ENCODE peak calls at places on chromosomes 2 and 18, in seven cellular contexts. U is prostate gland, J is stomach, C is HCT116, Z is sigmoid colon, V is H1, W is spleen. G is an unnamed sample. For H3K4me1, the result is how much of the 10 kb centered on the place peaks cover.

GRCh38 chr2:7745369-7745768 is 828.2 kb downstream of the RNF144A start:
- DNase-seq in U (peak), J (no peak), C (no peak), Z (no peak), V (no peak), W (no peak), G (peak)

GRCh38 chr2:191935247-191935646 is 88.4 kb upstream of the CAVIN2 start:
- DNase-seq in U (no peak), J (no peak), C (no peak), Z (no peak), V (no peak), W (no peak), G (no peak)

GRCh38 chr2:29317801-29318485 is 202.7 kb downstream of the CLIP4 start:
- DNase-seq in U (no peak), J (no peak), C (no peak), Z (no peak), V (no peak), W (no peak), G (no peak)

GRCh38 chr2:180124273-180124881 is 117.3 kb upstream of the CWC22 start:
- DNase-seq in U (peak), J (no peak), C (peak), Z (no peak), V (no peak), W (no peak), G (no peak)

GRCh38 chr2:112680666-112681101 is 34.9 kb downstream of the SLC20A1 start:
- DNase-seq in U (peak), J (no peak), C (no peak), Z (no peak), V (no peak), W (no peak), G (no peak)

GRCh38 chr2:136060401-136060940 is 57.5 kb downstream of the CXCR4 start:
- DNase-seq in U (no peak), J (no peak), C (no peak), Z (no peak), V (no peak), W (no peak), G (no peak)

GRCh38 chr2:129767987-129768386 is 211.5 kb upstream of the RAB6C start:
- DNase-seq in U (no peak), J (no peak), C (no peak), Z (no peak), V (no peak), W (no peak), G (no peak)

GRCh38 chr2:8631465-8632005 is 50.3 kb upstream of the ID2 start:
- DNase-seq in U (no peak), J (no peak), C (no peak), Z (no peak), V (no peak), W (peak), G (no peak)

GRCh38 chr18:78788161-78788560 is 191.5 kb upstream of the SALL3 start:
- DNase-seq in U (no peak), J (no peak), C (no peak), Z (peak), V (no peak), W (peak), G (no peak)

GRCh38 chr2:219968685-219969345 is 341.4 kb downstream of the SLC4A3 start:
- DNase-seq in U (no peak), J (no peak), C (peak), Z (no peak), V (no peak), W (no peak), G (peak)

GRCh38 chr2:227881866-227882517 is 10.6 kb downstream of the DAW1 start:
- DNase-seq in U (no peak), J (no peak), C (no peak), Z (no peak), V (no peak), W (no peak), G (no peak)

GRCh38 chr2:106596844-106597243 is 109.7 kb downstream of the CD8B2 start:
- DNase-seq in U (no peak), J (no peak), C (no peak), Z (no peak), V (no peak), W (no peak), G (no peak)

GRCh38 chr2:141348481-141348880 is 782.3 kb downstream of the LRP1B start:
- DNase-seq in U (no peak), J (no peak), C (no peak), Z (no peak), V (no peak), W (no peak), G (no peak)

GRCh38 chr2:239539776-239540100 is 138.9 kb upstream of the HDAC4 start:
- DNase-seq in U (no peak), J (no peak), C (no peak), Z (peak), V (no peak), W (peak), G (peak)
- H3K4me1 ChIP-seq in U (under half), J (under half), C (under half), Z (under half), V (under half), W (under half), G (under half)

DNA sequence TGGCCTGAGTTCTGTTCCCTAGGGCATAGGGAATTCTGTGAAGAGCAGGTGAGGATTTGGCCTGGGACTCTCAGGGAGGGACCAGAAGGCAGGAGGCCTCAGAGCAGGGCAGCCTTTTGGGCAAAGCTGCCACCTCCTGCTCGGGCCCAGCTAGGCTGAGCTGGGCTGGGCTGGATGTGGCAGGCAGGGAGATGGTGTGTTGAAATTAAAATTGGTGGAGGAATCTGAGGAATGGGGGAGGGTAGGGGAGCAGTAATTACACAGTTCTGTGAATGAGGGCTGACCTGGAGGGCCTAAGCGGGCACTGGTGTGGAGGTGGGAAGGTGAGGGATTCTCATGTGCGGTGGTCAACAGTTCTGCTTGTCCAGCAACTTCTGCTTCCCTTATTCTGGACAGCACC is 22.0 kb upstream of the ASPRV1 start:
- DNase-seq in U (no peak), J (no peak), C (no peak), Z (no peak), V (no peak), W (peak), G (no peak)
- TF ChIP-seq POLR2AphosphoS5 in U (no peak), J (no peak), C (no peak), Z (no peak), V (no peak), W (peak), G (no peak)

GRCh38 chr18:45165871-45166270 is 449.4 kb upstream of the SLC14A2 start:
- DNase-seq in U (no peak), J (no peak), C (no peak), Z (no peak), V (no peak), W (no peak), G (no peak)
- H3K4me1 ChIP-seq in U (under half), J (under half), C (under half), Z (under half), V (under half), W (under half), G (under half)

GRCh38 chr18:61893971-61894750 is 1.4 kb upstream of the RNF152 start:
- DNase-seq in U (peak), J (peak), C (peak), Z (peak), V (peak), W (peak), G (peak)
- TF ChIP-seq POLR2AphosphoS5 in U (peak), J (peak), C (no peak), Z (no peak), V (no peak), W (peak), G (no peak)

DNA sequence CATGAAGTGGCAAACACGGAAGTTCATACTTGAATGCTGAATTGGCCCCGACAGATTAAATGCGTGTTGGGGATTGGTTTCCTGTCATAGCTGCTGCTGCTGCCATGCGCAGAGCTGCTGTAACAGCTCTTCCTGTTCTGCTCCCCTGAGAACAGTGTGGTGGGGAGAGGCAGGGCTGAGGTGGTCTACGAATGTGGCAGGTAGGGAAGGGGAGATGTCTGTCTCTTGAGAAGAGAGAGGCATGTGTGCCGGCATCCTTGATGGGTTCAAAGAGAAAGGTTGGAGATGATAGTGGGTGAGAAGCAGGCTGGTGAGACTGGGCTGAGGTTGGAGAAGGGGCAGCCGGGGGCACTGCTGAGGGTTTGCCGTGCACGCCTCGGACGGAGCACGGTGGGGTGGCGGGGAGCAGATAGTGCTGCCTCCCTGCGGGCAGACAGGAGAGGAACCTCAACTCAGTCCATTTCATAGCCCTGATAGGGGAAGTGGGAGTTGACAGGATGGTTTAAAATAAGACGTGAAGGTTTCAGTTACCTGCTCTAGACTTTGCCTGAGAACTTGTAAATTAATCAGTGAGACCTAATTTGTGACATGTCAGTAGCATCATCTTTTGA is 46.1 kb downstream of the TMEM185B start:
- DNase-seq in U (peak), J (peak), C (no peak), Z (no peak), V (no peak), W (peak), G (peak)
- H3K4me1 ChIP-seq in U (under half), J (under half), C (under half), Z (under half), V (under half), W (under half), G (under half)

DNA sequence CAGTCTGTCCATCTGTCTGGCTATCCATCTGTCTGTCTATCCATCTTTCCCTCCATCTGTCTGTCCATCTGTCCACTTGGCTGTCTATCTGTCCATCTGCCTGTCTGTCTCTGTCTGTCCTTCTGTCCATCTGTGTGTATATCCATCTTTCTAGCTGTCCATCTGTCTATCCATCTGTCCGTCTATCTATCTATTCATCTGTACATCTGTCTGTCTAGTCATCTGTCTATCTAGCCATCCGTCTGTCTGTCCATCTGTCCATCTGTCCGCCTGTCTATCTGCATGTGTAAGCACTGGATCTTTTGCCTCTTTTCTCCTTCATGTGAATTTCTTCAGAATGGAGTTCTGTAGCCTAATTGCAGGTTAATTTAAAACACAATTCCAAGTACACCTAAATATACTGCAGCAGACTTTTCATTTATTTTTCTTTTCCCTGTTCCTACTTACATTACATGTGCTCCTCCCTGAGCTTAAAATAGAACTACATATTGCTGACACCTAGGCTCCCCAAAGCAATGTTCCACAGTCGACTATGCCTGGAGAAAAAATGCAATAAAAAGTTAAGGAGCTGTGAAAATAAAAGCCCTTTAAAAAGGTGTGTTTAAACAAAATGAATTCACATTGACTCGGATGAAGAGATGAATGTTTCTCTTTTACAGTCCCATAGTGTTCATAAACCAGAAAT is 37.5 kb upstream of the TXNDC2 start:
- DNase-seq in U (no peak), J (no peak), C (no peak), Z (no peak), V (no peak), W (no peak), G (no peak)
- TF ChIP-seq POLR2AphosphoS5 in U (no peak), J (no peak), C (no peak), Z (no peak), V (no peak), W (no peak), G (no peak)

DNA sequence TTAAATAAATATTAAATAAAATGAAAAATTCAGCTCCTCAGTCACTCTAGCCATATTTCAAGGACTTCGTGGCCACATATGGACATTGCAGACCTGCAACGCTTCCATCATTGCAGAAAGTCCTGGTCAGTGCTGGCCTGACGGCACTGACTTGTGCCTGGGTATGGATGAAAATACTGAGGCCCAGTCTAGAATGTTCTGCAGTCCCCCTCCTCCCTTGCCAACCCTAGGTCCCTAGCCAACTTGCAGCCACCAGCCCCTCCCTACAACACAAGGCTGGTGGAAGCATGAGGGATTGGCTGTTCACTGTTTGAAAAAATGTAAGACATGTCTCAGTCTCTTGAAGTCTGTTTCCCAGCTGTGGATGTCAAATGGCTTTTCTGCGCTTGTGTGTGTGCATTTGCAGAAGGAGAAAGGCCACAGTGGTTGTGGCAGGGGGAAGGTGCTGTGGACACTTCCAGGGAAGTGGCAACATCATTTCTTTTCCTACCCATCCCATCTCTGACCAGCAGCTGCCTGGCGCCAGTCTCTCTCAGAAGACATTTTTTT is 9.9 kb downstream of the IGFBP5 start:
- DNase-seq in U (no peak), J (no peak), C (no peak), Z (peak), V (no peak), W (no peak), G (no peak)
- H3K4me1 ChIP-seq in U (under half), J (half or more), C (under half), Z (half or more), V (under half), W (under half), G (under half)

GRCh38 chr2:188292446-188293239 is 969 bp downstream of the GULP1 start:
- DNase-seq in U (peak), J (peak), C (peak), Z (peak), V (no peak), W (peak), G (peak)
- TF ChIP-seq POLR2AphosphoS5 in U (peak), J (peak), C (peak), Z (peak), V (peak), W (peak), G (peak)

DNA sequence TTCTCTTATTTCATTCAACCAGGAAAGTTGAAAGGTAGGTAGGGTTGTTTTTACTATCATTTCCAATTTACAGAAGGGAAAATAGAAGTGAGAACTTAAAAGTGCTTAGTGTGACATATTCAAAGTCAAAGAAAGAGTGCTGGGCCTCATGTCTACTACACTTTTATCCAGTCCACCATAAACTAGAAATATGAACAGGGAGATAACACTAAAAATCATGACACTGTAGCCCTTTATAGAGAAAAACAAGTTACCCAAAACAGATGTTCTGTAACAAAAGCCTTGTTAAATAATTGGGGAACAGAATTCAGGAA is 20.4 kb downstream of the SLC40A1 start:
- DNase-seq in U (no peak), J (no peak), C (no peak), Z (no peak), V (no peak), W (no peak), G (no peak)
- H3K4me1 ChIP-seq in U (under half), J (under half), C (under half), Z (under half), V (under half), W (under half), G (under half)

GRCh38 chr2:95699201-95699600 is 107.4 kb downstream of the TRIM43 start:
- DNase-seq in U (no peak), J (no peak), C (no peak), Z (no peak), V (no peak), W (no peak), G (no peak)

GRCh38 chr2:95698166-95698565 is 106.4 kb downstream of the TRIM43 start:
- DNase-seq in U (no peak), J (no peak), C (no peak), Z (no peak), V (no peak), W (no peak), G (no peak)

GRCh38 chr2:95700554-95700953 is 108.8 kb downstream of the TRIM43 start:
- DNase-seq in U (no peak), J (no peak), C (no peak), Z (no peak), V (no peak), W (no peak), G (no peak)

GRCh38 chr2:95695613-95696012 is 103.8 kb downstream of the TRIM43 start:
- DNase-seq in U (no peak), J (no peak), C (no peak), Z (peak), V (no peak), W (no peak), G (no peak)
- TF ChIP-seq POLR2AphosphoS5 in U (peak), J (no peak), C (no peak), Z (no peak), V (no peak), W (no peak), G (peak)